ENCODE peak calls at places on chromosomes 11 and 22, in nine cellular contexts. N is mesendoderm, H is H9, B is SJSA1, I is psoas muscle, W is heart right ventricle, A is caudate nucleus, K is stomach, Y is HCT116. M is an unnamed sample.

GRCh38 chr11:77109236-77110019 is 6.8 kb downstream of the OMP start:
- DNase-seq in K (no peak), N (no peak), B (no peak), W (no peak), H (no peak), Y (no peak), I (no peak), A (no peak), M (no peak)

GRCh38 chr22:40237788-40238424 is 60.2 kb downstream of the TNRC6B start:
- DNase-seq in K (no peak), H (no peak), W (no peak), N (no peak), Y (no peak), B (no peak), A (no peak), I (no peak), M (no peak)

GRCh38 chr11:91041626-91042025 is 818.8 kb upstream of the CHORDC1 start:
- DNase-seq in H (no peak), Y (no peak), A (no peak), W (no peak), B (no peak), K (no peak), N (no peak), I (no peak), M (no peak)

GRCh38 chr22:31995046-31995445 is 48.0 kb upstream of the SLC5A1 start:
- DNase-seq in Y (no peak), N (peak), W (no peak), A (no peak), H (no peak), K (no peak), B (no peak), I (no peak), M (no peak)

GRCh38 chr11:96393753-96394348 is 4.0 kb downstream of the JRKL start:
- DNase-seq in W (no peak), K (no peak), N (peak), B (no peak), I (no peak), H (no peak), Y (peak), A (peak), M (no peak)

GRCh38 chr11:117634756-117635593 is 162.0 kb downstream of the DSCAML1 start:
- DNase-seq in B (no peak), A (no peak), H (no peak), W (no peak), I (no peak), N (no peak), Y (no peak), K (no peak), M (no peak)

GRCh38 chr11:70397336-70397982 is 870 bp upstream of the CTTN start:
- DNase-seq in K (no peak), B (no peak), I (no peak), A (no peak), H (peak), N (peak), W (no peak), Y (peak), M (no peak)

GRCh38 chr22:43142881-43143562 is at the start of gene MCAT:
- DNase-seq in A (peak), N (peak), W (peak), K (peak), B (peak), H (peak), Y (no peak), I (peak), M (peak)

GRCh38 chr11:11265320-11265719 is 87.7 kb downstream of the CSNK2A3 start:
- DNase-seq in W (no peak), B (no peak), K (no peak), N (no peak), A (no peak), H (no peak), I (no peak), Y (no peak), M (no peak)

GRCh38 chr11:111119751-111120150 is 125.8 kb upstream of the POU2AF2 start:
- DNase-seq in H (no peak), Y (no peak), N (no peak), A (no peak), K (no peak), I (no peak), B (no peak), W (no peak), M (no peak)

GRCh38 chr11:1126935-1127663 is 30.7 kb upstream of the MUC5AC start:
- DNase-seq in Y (no peak), A (no peak), H (peak), K (peak), W (no peak), I (no peak), B (no peak), N (no peak), M (no peak)

GRCh38 chr11:14617241-14618027 is 26.2 kb upstream of the PDE3B start:
- DNase-seq in K (no peak), Y (no peak), A (no peak), H (no peak), W (no peak), I (no peak), B (no peak), N (no peak), M (no peak)

GRCh38 chr11:16880184-16880583 is 134.0 kb downstream of the PLEKHA7 start:
- DNase-seq in I (no peak), K (no peak), A (no peak), N (no peak), B (no peak), W (no peak), Y (no peak), H (no peak), M (no peak)

GRCh38 chr11:16883179-16883578 is 131.0 kb downstream of the PLEKHA7 start:
- DNase-seq in A (no peak), B (no peak), H (no peak), I (no peak), N (peak), Y (peak), W (peak), K (peak), M (no peak)

GRCh38 chr11:16879690-16880089 is 134.5 kb downstream of the PLEKHA7 start:
- DNase-seq in I (no peak), N (no peak), Y (no peak), K (no peak), W (no peak), H (no peak), A (no peak), B (no peak), M (no peak)

GRCh38 chr11:16881766-16882165 is 132.4 kb downstream of the PLEKHA7 start:
- DNase-seq in Y (no peak), H (no peak), B (no peak), I (no peak), W (no peak), A (no peak), K (no peak), N (no peak), M (no peak)

DNA sequence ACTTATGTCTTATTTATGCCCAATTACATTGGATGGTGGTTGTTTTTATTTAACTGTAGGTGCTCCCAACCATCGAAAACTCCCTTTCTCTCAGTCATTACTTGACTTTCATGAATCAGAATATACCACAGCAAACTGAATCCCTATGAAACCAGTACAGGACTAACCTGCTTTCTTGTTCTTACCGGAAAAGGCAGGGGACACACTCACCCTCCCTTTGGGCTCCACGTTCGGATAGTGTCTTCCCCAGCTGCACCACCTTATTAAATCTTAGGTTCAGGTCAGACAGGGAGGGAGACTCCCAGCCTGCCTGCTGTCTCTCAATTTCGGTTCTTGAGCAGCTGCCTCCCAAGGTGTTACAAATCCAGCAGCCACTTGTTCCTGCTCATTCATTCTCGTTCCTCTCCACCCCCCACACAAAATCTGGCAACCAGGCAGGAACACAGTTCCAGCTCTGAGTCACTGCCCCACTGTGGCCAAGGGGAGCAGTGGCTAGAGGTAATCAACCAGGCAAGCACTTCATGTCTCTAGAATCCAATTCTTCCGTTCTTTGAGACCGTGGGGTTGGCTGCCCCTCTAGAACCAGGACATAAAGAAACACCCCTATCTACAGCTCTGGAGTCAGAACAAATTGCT is 133.0 kb downstream of the PLEKHA7 start:
- DNase-seq in W (peak), A (peak), H (no peak), K (peak), B (no peak), N (peak), Y (no peak), I (peak), M (peak)
- H3K27ac ChIP-seq in W (peak), A (no peak), H (no peak), K (peak), B (no peak), N (no peak), Y (no peak), I (no peak), M (no peak)

GRCh38 chr11:122209619-122210377 is 93.8 kb upstream of the BLID start:
- DNase-seq in Y (no peak), K (no peak), N (no peak), W (peak), A (no peak), H (no peak), B (no peak), I (peak), M (peak)

GRCh38 chr11:122213111-122213510 is 97.1 kb upstream of the BLID start:
- DNase-seq in K (no peak), B (no peak), N (no peak), Y (no peak), A (no peak), W (no peak), I (no peak), H (no peak), M (no peak)

GRCh38 chr11:122207505-122207904 is 91.5 kb upstream of the BLID start:
- DNase-seq in B (peak), A (no peak), W (peak), N (no peak), H (no peak), I (no peak), Y (no peak), K (no peak), M (no peak)

GRCh38 chr11:122207921-122208764 is 92.1 kb upstream of the BLID start:
- DNase-seq in W (no peak), A (no peak), I (no peak), H (no peak), N (no peak), B (peak), K (no peak), Y (no peak), M (no peak)

DNA sequence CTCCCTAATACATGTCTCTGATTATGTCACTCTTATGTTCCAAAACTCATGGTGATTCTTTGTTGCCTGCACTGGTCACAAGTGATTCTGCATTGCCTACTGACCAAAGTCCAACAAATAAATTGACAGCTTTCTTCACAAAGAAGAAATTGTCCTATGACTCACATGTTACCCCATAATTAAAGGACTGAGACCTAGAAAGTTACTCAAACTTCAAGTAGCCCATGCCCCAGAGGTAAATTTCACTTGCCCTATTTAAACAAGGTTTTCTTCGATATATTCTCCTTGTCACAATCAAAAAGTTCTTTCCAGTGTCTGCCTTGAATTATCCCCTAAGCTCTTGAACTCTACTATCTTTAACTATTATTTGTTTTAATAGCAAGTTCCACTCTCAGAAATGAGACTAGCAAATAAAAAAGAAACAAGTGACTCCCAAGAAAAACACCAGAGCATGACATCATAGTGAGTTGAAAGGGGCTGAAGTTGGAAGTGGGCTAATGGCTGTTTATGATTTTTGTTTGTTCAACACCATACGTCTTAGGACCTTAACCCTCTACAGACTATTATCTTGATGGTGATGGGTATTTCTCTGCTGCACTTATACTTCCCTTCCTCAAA is 94.5 kb upstream of the BLID start:
- DNase-seq in N (no peak), A (no peak), W (no peak), B (no peak), Y (no peak), I (no peak), H (no peak), K (no peak), M (no peak)
- H3K27ac ChIP-seq in N (no peak), A (peak), W (peak), B (no peak), Y (peak), I (no peak), H (no peak), K (peak), M (no peak)

DNA sequence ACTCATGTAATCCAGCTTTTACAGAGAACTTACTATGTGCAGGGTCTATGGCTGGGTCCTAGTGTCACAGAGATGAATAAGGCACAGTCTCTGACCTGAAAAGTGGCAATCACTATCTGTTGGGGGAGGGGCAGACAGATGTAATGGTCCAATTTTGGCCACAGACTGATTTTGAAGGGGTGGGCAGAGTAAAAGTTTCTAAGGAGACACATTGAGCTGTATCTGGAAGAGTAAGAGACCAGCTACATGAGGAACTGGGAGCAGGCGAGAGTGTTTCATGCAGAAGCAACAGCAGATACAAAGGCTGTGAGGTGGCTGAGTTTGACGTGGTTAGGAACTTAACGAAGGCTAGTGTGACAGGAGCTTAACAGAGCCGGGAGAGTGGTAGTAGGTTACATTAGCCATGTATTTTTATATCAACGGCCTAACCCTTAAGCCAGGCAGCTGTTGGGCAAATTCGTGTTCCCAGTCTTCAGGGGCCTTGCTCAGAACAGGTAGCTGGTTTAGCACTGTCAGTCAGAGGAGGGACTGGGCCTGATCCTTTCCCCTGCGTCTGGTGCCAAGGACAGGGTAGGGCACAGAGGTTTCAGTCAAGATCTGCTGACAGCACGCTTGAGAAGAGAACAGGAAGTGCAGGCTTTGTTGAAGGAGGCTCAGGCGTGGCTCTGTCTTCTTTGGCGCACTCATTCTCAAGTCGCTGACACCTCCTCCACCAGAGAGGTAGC is 1.4 kb upstream of the STIM1 start:
- DNase-seq in A (no peak), H (no peak), W (no peak), B (no peak), N (no peak), I (peak), K (peak), Y (no peak), M (peak)
- H3K27ac ChIP-seq in A (peak), H (no peak), W (peak), B (peak), N (no peak), I (peak), K (peak), Y (peak), M (peak)

DNA sequence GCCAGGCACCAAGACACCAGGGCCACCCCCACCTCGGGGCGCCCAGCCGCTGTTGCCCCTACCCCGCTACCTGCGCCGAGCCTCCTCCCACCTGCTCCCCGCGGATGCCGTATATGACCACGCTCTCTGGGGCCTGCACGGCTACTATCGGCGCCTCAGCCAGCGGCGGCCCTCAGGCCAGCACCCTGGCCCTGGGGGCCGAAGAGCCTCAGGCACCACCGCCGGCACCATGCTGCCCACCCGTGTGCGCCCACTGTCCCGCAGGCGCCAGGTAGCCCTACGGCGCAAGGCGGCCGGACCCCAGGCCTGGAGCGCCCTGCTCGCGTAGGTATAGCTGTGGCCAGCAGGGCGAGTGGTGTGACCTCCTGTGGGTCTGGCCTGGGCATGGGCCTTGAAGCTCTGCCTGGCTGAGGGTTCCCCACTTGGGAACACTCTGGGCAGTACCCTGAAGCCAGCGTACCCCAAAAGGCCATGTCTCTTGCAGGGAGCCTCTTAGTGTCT is 14.8 kb upstream of the MDK start:
- DNase-seq in Y (no peak), B (no peak), H (no peak), W (no peak), I (no peak), A (no peak), K (no peak), N (no peak), M (no peak)
- H3K27ac ChIP-seq in Y (no peak), B (no peak), H (no peak), W (no peak), I (peak), A (no peak), K (peak), N (no peak), M (no peak)

GRCh38 chr11:114293201-114293711 is 2.9 kb upstream of the NNMT start:
- DNase-seq in H (no peak), I (no peak), K (no peak), W (no peak), Y (no peak), B (no peak), N (no peak), A (no peak), M (no peak)
- H3K27ac ChIP-seq in H (no peak), I (peak), K (peak), W (peak), Y (no peak), B (peak), N (no peak), A (no peak), M (peak)